ENCODE peak calls at places on chromosomes 13 and 19, in six cellular contexts. X, G, W, L, C and D are unnamed samples.

GRCh38 chr13:114134111-114134943 is 1.9 kb upstream of the RASA3 start:
- DNase-seq in X (no peak), G (no peak), W (no peak), L (no peak), C (peak; percentile 38), D (no peak)

GRCh38 chr13:27449081-27449603 is 1.2 kb downstream of the MTIF3 start:
- DNase-seq in X (no peak), G (no peak), W (no peak), L (no peak), C (no peak), D (no peak)

GRCh38 chr13:112510002-112510780 is 77.8 kb downstream of the TUBGCP3 start:
- DNase-seq in X (no peak), G (peak; percentile 62), W (no peak), L (no peak), C (no peak), D (no peak)

GRCh38 chr19:46716013-46716671 is 772 bp downstream of the PRKD2 start:
- DNase-seq in X (no peak), G (no peak), W (no peak), L (no peak), C (no peak), D (no peak)

GRCh38 chr13:96700657-96701056 is 293.6 kb downstream of the OXGR1 start:
- DNase-seq in X (no peak), G (no peak), W (no peak), L (no peak), C (no peak), D (no peak)

GRCh38 chr19:28880735-28881401 is 332.1 kb downstream of the UQCRFS1 start:
- DNase-seq in X (no peak), G (no peak), W (no peak), L (no peak), C (no peak), D (no peak)

GRCh38 chr19:11096210-11096841 is 7.1 kb downstream of the LDLR start:
- DNase-seq in X (peak; percentile 56), G (no peak), W (no peak), L (no peak), C (peak; percentile 73), D (no peak)

GRCh38 chr19:50703915-50704548 is 15.6 kb downstream of the SHANK1 start:
- DNase-seq in X (no peak), G (no peak), W (no peak), L (no peak), C (peak; percentile 30), D (no peak)

GRCh38 chr13:27211771-27212364 is 39.5 kb upstream of the RPL21 start:
- DNase-seq in X (no peak), G (no peak), W (no peak), L (no peak), C (no peak), D (no peak)

GRCh38 chr13:35718084-35718483 is 241.6 kb upstream of the MAB21L1 start:
- DNase-seq in X (no peak), G (no peak), W (no peak), L (no peak), C (no peak), D (no peak)

GRCh38 chr19:28185646-28186045 is 1027.3 kb downstream of the UQCRFS1 start:
- DNase-seq in X (no peak), G (no peak), W (no peak), L (no peak), C (no peak), D (no peak)

GRCh38 chr13:95865080-95865597 is 188.1 kb downstream of the UGGT2 start:
- DNase-seq in X (no peak), G (no peak), W (no peak), L (no peak), C (no peak), D (no peak)

GRCh38 chr19:30656520-30657100 is 284.4 kb downstream of the ZNF536 start:
- DNase-seq in X (no peak), G (no peak), W (no peak), L (no peak), C (no peak), D (no peak)

GRCh38 chr19:2289714-2290435 is 7.9 kb upstream of the PEAK3 start:
- DNase-seq in X (no peak), G (no peak), W (no peak), L (peak; percentile 89), C (no peak), D (no peak)

GRCh38 chr13:27371932-27372331 is 52.5 kb upstream of the GTF3A start:
- DNase-seq in X (no peak), G (no peak), W (no peak), L (no peak), C (no peak), D (no peak)

GRCh38 chr13:55432814-55433213 is 1707.9 kb upstream of the PRR20A start:
- DNase-seq in X (no peak), G (no peak), W (no peak), L (no peak), C (no peak), D (no peak)

GRCh38 chr19:50414850-50415660 is 3.7 kb upstream of the SPIB start:
- DNase-seq in X (no peak), G (peak; percentile 62), W (peak; percentile 27), L (no peak), C (peak; percentile 87), D (peak; percentile 58)

GRCh38 chr19:55284405-55285058 is 735 bp downstream of the BRSK1 start:
- DNase-seq in X (no peak), G (no peak), W (no peak), L (no peak), C (no peak), D (no peak)

GRCh38 chr13:95524270-95524901 is 28.1 kb upstream of the CLDN10 start:
- DNase-seq in X (no peak), G (no peak), W (no peak), L (no peak), C (no peak), D (no peak)

GRCh38 chr13:48818495-48818961 is 157.2 kb upstream of the FNDC3A start:
- DNase-seq in X (peak; percentile 71), G (no peak), W (no peak), L (no peak), C (no peak), D (no peak)

GRCh38 chr13:113273856-113274590 is 23.0 kb upstream of the LAMP1 start:
- DNase-seq in X (no peak), G (no peak), W (no peak), L (no peak), C (no peak), D (no peak)

GRCh38 chr13:75635621-75636338 is at the start of gene LMO7:
- DNase-seq in X (no peak), G (peak; percentile 43), W (peak; percentile 64), L (no peak), C (peak; percentile 74), D (no peak)

GRCh38 chr13:47249296-47249695 is 352.4 kb upstream of the HTR2A start:
- DNase-seq in X (no peak), G (no peak), W (no peak), L (no peak), C (no peak), D (no peak)

GRCh38 chr13:68386808-68387207 is 1156.7 kb upstream of the PCDH9 start:
- DNase-seq in X (no peak), G (no peak), W (no peak), L (no peak), C (no peak), D (no peak)

GRCh38 chr19:1817553-1818179 is 5.6 kb upstream of the ATP8B3 start:
- DNase-seq in X (no peak), G (no peak), W (no peak), L (no peak), C (no peak), D (no peak)

GRCh38 chr19:50792246-50792851 is 2.1 kb downstream of the ACP4 start:
- DNase-seq in X (no peak), G (no peak), W (no peak), L (no peak), C (no peak), D (no peak)

GRCh38 chr13:76822691-76823267 is 63.4 kb downstream of the KCTD12 start:
- DNase-seq in X (no peak), G (no peak), W (no peak), L (no peak), C (no peak), D (no peak)

GRCh38 chr19:14366529-14366928 is 14.7 kb upstream of the ADGRE5 start:
- DNase-seq in X (no peak), G (no peak), W (peak; percentile 61), L (peak; percentile 64), C (peak; percentile 74), D (no peak)

GRCh38 chr19:10262771-10263170 is 8.1 kb upstream of the ICAM1 start:
- DNase-seq in X (no peak), G (no peak), W (no peak), L (no peak), C (no peak), D (no peak)

GRCh38 chr13:104954210-104954609 is 1581.3 kb downstream of the EFNB2 start:
- DNase-seq in X (no peak), G (no peak), W (no peak), L (no peak), C (no peak), D (no peak)

GRCh38 chr13:68810660-68811059 is 1297.0 kb upstream of the ATXN8OS start:
- DNase-seq in X (no peak), G (peak; percentile 21), W (no peak), L (no peak), C (no peak), D (no peak)

GRCh38 chr19:43605875-43606568 is 5.9 kb upstream of the SRRM5 start:
- DNase-seq in X (no peak), G (no peak), W (no peak), L (no peak), C (no peak), D (no peak)

GRCh38 chr19:46859637-46860124 is 1.1 kb upstream of the ARHGAP35 start:
- DNase-seq in X (peak; percentile 78), G (no peak), W (no peak), L (no peak), C (peak; percentile 93), D (peak; percentile 52)

GRCh38 chr19:7953060-7953459 is 9.6 kb upstream of the TIMM44 start:
- DNase-seq in X (no peak), G (no peak), W (no peak), L (no peak), C (no peak), D (no peak)

GRCh38 chr19:3478409-3479176 is 1.7 kb downstream of the SMIM24 start:
- DNase-seq in X (no peak), G (no peak), W (no peak), L (peak; percentile 91), C (no peak), D (no peak)